ENCODE peak calls at places on chromosomes 11 and 22, in eight cellular contexts. One of them, this sample, is unnamed.

GRCh38 chr11:35802221-35802620 is 139.6 kb downstream of the TRIM44 start:
- DNase-seq in astrocyte of the spinal cord: no peak
- DNase-seq in activated CD4-positive, alpha-beta T cell treated with anti-CD3 and anti-CD28 coated beads, Interleukin-2, amount 50 U/mL, for 48 hours: no peak
- DNase-seq in HT-29: no peak
- DNase-seq in body of pancreas: no peak
- DNase-seq in NCI-H2107: no peak
- DNase-seq in stimulated activated CD4-positive, alpha-beta T cell treated with anti-CD3 and anti-CD28 coated beads, Interleukin-1b, Interleukin-23, amount 100 ng/mL, for 24 hours: no peak
- DNase-seq in caudate nucleus: no peak
- DNase-seq in this sample: no peak

GRCh38 chr11:45771194-45771941 is 33.6 kb upstream of the SLC35C1 start:
- DNase-seq in body of pancreas: peak
- DNase-seq in stimulated activated CD4-positive, alpha-beta T cell treated with anti-CD3 and anti-CD28 coated beads, Interleukin-1b, Interleukin-23, amount 100 ng/mL, for 24 hours: peak
- DNase-seq in NCI-H2107: no peak
- DNase-seq in activated CD4-positive, alpha-beta T cell treated with anti-CD3 and anti-CD28 coated beads, Interleukin-2, amount 50 U/mL, for 48 hours: peak
- DNase-seq in HT-29: peak
- DNase-seq in caudate nucleus: peak
- DNase-seq in astrocyte of the spinal cord: peak
- DNase-seq in this sample: peak

GRCh38 chr22:48478529-48479265 is 1349.0 kb downstream of the BRD1 start:
- DNase-seq in stimulated activated CD4-positive, alpha-beta T cell treated with anti-CD3 and anti-CD28 coated beads, Interleukin-1b, Interleukin-23, amount 100 ng/mL, for 24 hours: no peak
- DNase-seq in astrocyte of the spinal cord: no peak
- DNase-seq in body of pancreas: no peak
- DNase-seq in activated CD4-positive, alpha-beta T cell treated with anti-CD3 and anti-CD28 coated beads, Interleukin-2, amount 50 U/mL, for 48 hours: no peak
- DNase-seq in NCI-H2107: no peak
- DNase-seq in caudate nucleus: no peak
- DNase-seq in HT-29: no peak
- DNase-seq in this sample: no peak

GRCh38 chr11:122234257-122234656 is 118.2 kb upstream of the BLID start:
- DNase-seq in HT-29: no peak
- DNase-seq in body of pancreas: no peak
- DNase-seq in astrocyte of the spinal cord: no peak
- DNase-seq in activated CD4-positive, alpha-beta T cell treated with anti-CD3 and anti-CD28 coated beads, Interleukin-2, amount 50 U/mL, for 48 hours: no peak
- DNase-seq in caudate nucleus: peak
- DNase-seq in stimulated activated CD4-positive, alpha-beta T cell treated with anti-CD3 and anti-CD28 coated beads, Interleukin-1b, Interleukin-23, amount 100 ng/mL, for 24 hours: no peak
- DNase-seq in NCI-H2107: no peak
- DNase-seq in this sample: no peak

GRCh38 chr11:418343-419247 is 3.8 kb upstream of the SIGIRR start:
- DNase-seq in astrocyte of the spinal cord: no peak
- DNase-seq in NCI-H2107: no peak
- DNase-seq in stimulated activated CD4-positive, alpha-beta T cell treated with anti-CD3 and anti-CD28 coated beads, Interleukin-1b, Interleukin-23, amount 100 ng/mL, for 24 hours: no peak
- DNase-seq in caudate nucleus: no peak
- DNase-seq in HT-29: peak
- DNase-seq in activated CD4-positive, alpha-beta T cell treated with anti-CD3 and anti-CD28 coated beads, Interleukin-2, amount 50 U/mL, for 48 hours: no peak
- DNase-seq in body of pancreas: peak
- DNase-seq in this sample: no peak

GRCh38 chr11:131223198-131223975 is 147.0 kb upstream of the NTM start:
- DNase-seq in HT-29: no peak
- DNase-seq in stimulated activated CD4-positive, alpha-beta T cell treated with anti-CD3 and anti-CD28 coated beads, Interleukin-1b, Interleukin-23, amount 100 ng/mL, for 24 hours: no peak
- DNase-seq in activated CD4-positive, alpha-beta T cell treated with anti-CD3 and anti-CD28 coated beads, Interleukin-2, amount 50 U/mL, for 48 hours: no peak
- DNase-seq in astrocyte of the spinal cord: no peak
- DNase-seq in caudate nucleus: no peak
- DNase-seq in NCI-H2107: no peak
- DNase-seq in body of pancreas: no peak
- DNase-seq in this sample: no peak

GRCh38 chr22:33210129-33210784 is 152.1 kb upstream of the SYN3 start:
- DNase-seq in astrocyte of the spinal cord: peak
- DNase-seq in stimulated activated CD4-positive, alpha-beta T cell treated with anti-CD3 and anti-CD28 coated beads, Interleukin-1b, Interleukin-23, amount 100 ng/mL, for 24 hours: peak
- DNase-seq in activated CD4-positive, alpha-beta T cell treated with anti-CD3 and anti-CD28 coated beads, Interleukin-2, amount 50 U/mL, for 48 hours: peak
- DNase-seq in HT-29: peak
- DNase-seq in body of pancreas: peak
- DNase-seq in caudate nucleus: peak
- DNase-seq in NCI-H2107: no peak
- DNase-seq in this sample: peak

GRCh38 chr11:35418282-35418846 is 994 bp downstream of the SLC1A2 start:
- DNase-seq in stimulated activated CD4-positive, alpha-beta T cell treated with anti-CD3 and anti-CD28 coated beads, Interleukin-1b, Interleukin-23, amount 100 ng/mL, for 24 hours: no peak
- DNase-seq in astrocyte of the spinal cord: no peak
- DNase-seq in caudate nucleus: no peak
- DNase-seq in HT-29: no peak
- DNase-seq in NCI-H2107: no peak
- DNase-seq in body of pancreas: peak
- DNase-seq in activated CD4-positive, alpha-beta T cell treated with anti-CD3 and anti-CD28 coated beads, Interleukin-2, amount 50 U/mL, for 48 hours: peak
- DNase-seq in this sample: no peak

GRCh38 chr11:44434191-44434590 is 124.3 kb upstream of the ALX4 start:
- DNase-seq in NCI-H2107: no peak
- DNase-seq in body of pancreas: no peak
- DNase-seq in activated CD4-positive, alpha-beta T cell treated with anti-CD3 and anti-CD28 coated beads, Interleukin-2, amount 50 U/mL, for 48 hours: no peak
- DNase-seq in astrocyte of the spinal cord: no peak
- DNase-seq in stimulated activated CD4-positive, alpha-beta T cell treated with anti-CD3 and anti-CD28 coated beads, Interleukin-1b, Interleukin-23, amount 100 ng/mL, for 24 hours: no peak
- DNase-seq in caudate nucleus: no peak
- DNase-seq in HT-29: no peak
- DNase-seq in this sample: no peak

GRCh38 chr11:8192896-8193209 is 24.0 kb upstream of the RIC3 start:
- DNase-seq in astrocyte of the spinal cord: no peak
- DNase-seq in stimulated activated CD4-positive, alpha-beta T cell treated with anti-CD3 and anti-CD28 coated beads, Interleukin-1b, Interleukin-23, amount 100 ng/mL, for 24 hours: no peak
- DNase-seq in activated CD4-positive, alpha-beta T cell treated with anti-CD3 and anti-CD28 coated beads, Interleukin-2, amount 50 U/mL, for 48 hours: no peak
- DNase-seq in body of pancreas: no peak
- DNase-seq in caudate nucleus: no peak
- DNase-seq in HT-29: no peak
- DNase-seq in NCI-H2107: no peak
- DNase-seq in this sample: no peak

GRCh38 chr11:97610000-97610399 is 1220.2 kb downstream of the JRKL start:
- DNase-seq in body of pancreas: no peak
- DNase-seq in NCI-H2107: no peak
- DNase-seq in HT-29: peak
- DNase-seq in activated CD4-positive, alpha-beta T cell treated with anti-CD3 and anti-CD28 coated beads, Interleukin-2, amount 50 U/mL, for 48 hours: no peak
- DNase-seq in astrocyte of the spinal cord: no peak
- DNase-seq in caudate nucleus: no peak
- DNase-seq in stimulated activated CD4-positive, alpha-beta T cell treated with anti-CD3 and anti-CD28 coated beads, Interleukin-1b, Interleukin-23, amount 100 ng/mL, for 24 hours: no peak
- DNase-seq in this sample: no peak

GRCh38 chr22:35524966-35525686 is 15.5 kb upstream of the RASD2 start:
- DNase-seq in stimulated activated CD4-positive, alpha-beta T cell treated with anti-CD3 and anti-CD28 coated beads, Interleukin-1b, Interleukin-23, amount 100 ng/mL, for 24 hours: no peak
- DNase-seq in NCI-H2107: peak
- DNase-seq in body of pancreas: peak
- DNase-seq in HT-29: no peak
- DNase-seq in activated CD4-positive, alpha-beta T cell treated with anti-CD3 and anti-CD28 coated beads, Interleukin-2, amount 50 U/mL, for 48 hours: no peak
- DNase-seq in astrocyte of the spinal cord: no peak
- DNase-seq in caudate nucleus: no peak
- DNase-seq in this sample: no peak

GRCh38 chr11:86274503-86274902 is 27.5 kb upstream of the HIKESHI start:
- DNase-seq in astrocyte of the spinal cord: no peak
- DNase-seq in stimulated activated CD4-positive, alpha-beta T cell treated with anti-CD3 and anti-CD28 coated beads, Interleukin-1b, Interleukin-23, amount 100 ng/mL, for 24 hours: no peak
- DNase-seq in HT-29: peak
- DNase-seq in activated CD4-positive, alpha-beta T cell treated with anti-CD3 and anti-CD28 coated beads, Interleukin-2, amount 50 U/mL, for 48 hours: no peak
- DNase-seq in caudate nucleus: no peak
- DNase-seq in body of pancreas: no peak
- DNase-seq in NCI-H2107: no peak
- DNase-seq in this sample: no peak

GRCh38 chr22:31489632-31490495 is at the start of gene EIF4ENIF1:
- DNase-seq in body of pancreas: peak
- DNase-seq in activated CD4-positive, alpha-beta T cell treated with anti-CD3 and anti-CD28 coated beads, Interleukin-2, amount 50 U/mL, for 48 hours: peak
- DNase-seq in stimulated activated CD4-positive, alpha-beta T cell treated with anti-CD3 and anti-CD28 coated beads, Interleukin-1b, Interleukin-23, amount 100 ng/mL, for 24 hours: peak
- DNase-seq in NCI-H2107: peak
- DNase-seq in caudate nucleus: peak
- DNase-seq in astrocyte of the spinal cord: peak
- DNase-seq in HT-29: peak
- DNase-seq in this sample: peak

GRCh38 chr11:11502303-11502828 is 119.4 kb downstream of the GALNT18 start:
- DNase-seq in astrocyte of the spinal cord: no peak
- DNase-seq in NCI-H2107: no peak
- DNase-seq in activated CD4-positive, alpha-beta T cell treated with anti-CD3 and anti-CD28 coated beads, Interleukin-2, amount 50 U/mL, for 48 hours: no peak
- DNase-seq in body of pancreas: no peak
- DNase-seq in caudate nucleus: no peak
- DNase-seq in stimulated activated CD4-positive, alpha-beta T cell treated with anti-CD3 and anti-CD28 coated beads, Interleukin-1b, Interleukin-23, amount 100 ng/mL, for 24 hours: no peak
- DNase-seq in HT-29: no peak
- DNase-seq in this sample: no peak

GRCh38 chr11:69888671-69889076 is 69.5 kb upstream of the FGF3 start:
- DNase-seq in caudate nucleus: peak
- DNase-seq in HT-29: peak
- DNase-seq in activated CD4-positive, alpha-beta T cell treated with anti-CD3 and anti-CD28 coated beads, Interleukin-2, amount 50 U/mL, for 48 hours: peak
- DNase-seq in stimulated activated CD4-positive, alpha-beta T cell treated with anti-CD3 and anti-CD28 coated beads, Interleukin-1b, Interleukin-23, amount 100 ng/mL, for 24 hours: peak
- DNase-seq in body of pancreas: peak
- DNase-seq in NCI-H2107: peak
- DNase-seq in astrocyte of the spinal cord: peak
- DNase-seq in this sample: peak

GRCh38 chr11:65353900-65354264 is 669 bp upstream of the TIGD3 start:
- DNase-seq in body of pancreas: no peak
- DNase-seq in caudate nucleus: no peak
- DNase-seq in activated CD4-positive, alpha-beta T cell treated with anti-CD3 and anti-CD28 coated beads, Interleukin-2, amount 50 U/mL, for 48 hours: no peak
- DNase-seq in astrocyte of the spinal cord: no peak
- DNase-seq in HT-29: no peak
- DNase-seq in NCI-H2107: no peak
- DNase-seq in stimulated activated CD4-positive, alpha-beta T cell treated with anti-CD3 and anti-CD28 coated beads, Interleukin-1b, Interleukin-23, amount 100 ng/mL, for 24 hours: no peak
- DNase-seq in this sample: no peak

GRCh38 chr11:69397732-69398131 is 83.7 kb upstream of the LINC01488 start:
- DNase-seq in caudate nucleus: no peak
- DNase-seq in stimulated activated CD4-positive, alpha-beta T cell treated with anti-CD3 and anti-CD28 coated beads, Interleukin-1b, Interleukin-23, amount 100 ng/mL, for 24 hours: no peak
- DNase-seq in activated CD4-positive, alpha-beta T cell treated with anti-CD3 and anti-CD28 coated beads, Interleukin-2, amount 50 U/mL, for 48 hours: no peak
- DNase-seq in astrocyte of the spinal cord: no peak
- DNase-seq in body of pancreas: no peak
- DNase-seq in NCI-H2107: no peak
- DNase-seq in HT-29: no peak
- DNase-seq in this sample: no peak

GRCh38 chr11:121661796-121662508 is 209.2 kb upstream of the SORL1-AS1 start:
- DNase-seq in HT-29: no peak
- DNase-seq in activated CD4-positive, alpha-beta T cell treated with anti-CD3 and anti-CD28 coated beads, Interleukin-2, amount 50 U/mL, for 48 hours: no peak
- DNase-seq in NCI-H2107: no peak
- DNase-seq in caudate nucleus: no peak
- DNase-seq in stimulated activated CD4-positive, alpha-beta T cell treated with anti-CD3 and anti-CD28 coated beads, Interleukin-1b, Interleukin-23, amount 100 ng/mL, for 24 hours: no peak
- DNase-seq in body of pancreas: no peak
- DNase-seq in astrocyte of the spinal cord: peak
- DNase-seq in this sample: peak

GRCh38 chr11:14424096-14424495 is 65.1 kb upstream of the RRAS2 start:
- DNase-seq in activated CD4-positive, alpha-beta T cell treated with anti-CD3 and anti-CD28 coated beads, Interleukin-2, amount 50 U/mL, for 48 hours: no peak
- DNase-seq in astrocyte of the spinal cord: peak
- DNase-seq in NCI-H2107: no peak
- DNase-seq in body of pancreas: no peak
- DNase-seq in HT-29: no peak
- DNase-seq in stimulated activated CD4-positive, alpha-beta T cell treated with anti-CD3 and anti-CD28 coated beads, Interleukin-1b, Interleukin-23, amount 100 ng/mL, for 24 hours: no peak
- DNase-seq in caudate nucleus: no peak
- DNase-seq in this sample: peak

GRCh38 chr11:19241260-19242183 is 777 bp upstream of the E2F8 start:
- DNase-seq in stimulated activated CD4-positive, alpha-beta T cell treated with anti-CD3 and anti-CD28 coated beads, Interleukin-1b, Interleukin-23, amount 100 ng/mL, for 24 hours: peak
- DNase-seq in NCI-H2107: no peak
- DNase-seq in HT-29: peak
- DNase-seq in astrocyte of the spinal cord: peak
- DNase-seq in body of pancreas: peak
- DNase-seq in activated CD4-positive, alpha-beta T cell treated with anti-CD3 and anti-CD28 coated beads, Interleukin-2, amount 50 U/mL, for 48 hours: peak
- DNase-seq in caudate nucleus: no peak
- DNase-seq in this sample: no peak

GRCh38 chr11:16632295-16633200 is 105.9 kb upstream of the C11orf58 start:
- DNase-seq in HT-29: peak
- DNase-seq in activated CD4-positive, alpha-beta T cell treated with anti-CD3 and anti-CD28 coated beads, Interleukin-2, amount 50 U/mL, for 48 hours: no peak
- DNase-seq in caudate nucleus: no peak
- DNase-seq in body of pancreas: no peak
- DNase-seq in NCI-H2107: no peak
- DNase-seq in stimulated activated CD4-positive, alpha-beta T cell treated with anti-CD3 and anti-CD28 coated beads, Interleukin-1b, Interleukin-23, amount 100 ng/mL, for 24 hours: no peak
- DNase-seq in astrocyte of the spinal cord: peak
- DNase-seq in this sample: peak

GRCh38 chr11:125591659-125592304 is 870 bp upstream of the STT3A start:
- DNase-seq in activated CD4-positive, alpha-beta T cell treated with anti-CD3 and anti-CD28 coated beads, Interleukin-2, amount 50 U/mL, for 48 hours: peak
- DNase-seq in caudate nucleus: peak
- DNase-seq in HT-29: no peak
- DNase-seq in stimulated activated CD4-positive, alpha-beta T cell treated with anti-CD3 and anti-CD28 coated beads, Interleukin-1b, Interleukin-23, amount 100 ng/mL, for 24 hours: peak
- DNase-seq in NCI-H2107: no peak
- DNase-seq in astrocyte of the spinal cord: peak
- DNase-seq in body of pancreas: peak
- DNase-seq in this sample: peak

GRCh38 chr22:17489101-17489500 is 74.2 kb upstream of the SLC25A18 start:
- DNase-seq in stimulated activated CD4-positive, alpha-beta T cell treated with anti-CD3 and anti-CD28 coated beads, Interleukin-1b, Interleukin-23, amount 100 ng/mL, for 24 hours: no peak
- DNase-seq in NCI-H2107: no peak
- DNase-seq in activated CD4-positive, alpha-beta T cell treated with anti-CD3 and anti-CD28 coated beads, Interleukin-2, amount 50 U/mL, for 48 hours: no peak
- DNase-seq in astrocyte of the spinal cord: no peak
- DNase-seq in body of pancreas: no peak
- DNase-seq in HT-29: no peak
- DNase-seq in caudate nucleus: no peak
- DNase-seq in this sample: no peak

GRCh38 chr11:14500181-14500651 is 605 bp upstream of the COPB1 start:
- DNase-seq in stimulated activated CD4-positive, alpha-beta T cell treated with anti-CD3 and anti-CD28 coated beads, Interleukin-1b, Interleukin-23, amount 100 ng/mL, for 24 hours: no peak
- DNase-seq in HT-29: peak
- DNase-seq in body of pancreas: peak
- DNase-seq in NCI-H2107: no peak
- DNase-seq in activated CD4-positive, alpha-beta T cell treated with anti-CD3 and anti-CD28 coated beads, Interleukin-2, amount 50 U/mL, for 48 hours: peak
- DNase-seq in caudate nucleus: peak
- DNase-seq in astrocyte of the spinal cord: peak
- DNase-seq in this sample: peak

GRCh38 chr22:50611341-50612060 is 10.9 kb downstream of the MAPK8IP2 start:
- DNase-seq in HT-29: no peak
- DNase-seq in stimulated activated CD4-positive, alpha-beta T cell treated with anti-CD3 and anti-CD28 coated beads, Interleukin-1b, Interleukin-23, amount 100 ng/mL, for 24 hours: no peak
- DNase-seq in caudate nucleus: no peak
- DNase-seq in activated CD4-positive, alpha-beta T cell treated with anti-CD3 and anti-CD28 coated beads, Interleukin-2, amount 50 U/mL, for 48 hours: no peak
- DNase-seq in body of pancreas: no peak
- DNase-seq in astrocyte of the spinal cord: no peak
- DNase-seq in NCI-H2107: no peak
- DNase-seq in this sample: no peak

GRCh38 chr11:46347637-46348311 is 511 bp downstream of the DGKZ start:
- DNase-seq in activated CD4-positive, alpha-beta T cell treated with anti-CD3 and anti-CD28 coated beads, Interleukin-2, amount 50 U/mL, for 48 hours: peak
- DNase-seq in stimulated activated CD4-positive, alpha-beta T cell treated with anti-CD3 and anti-CD28 coated beads, Interleukin-1b, Interleukin-23, amount 100 ng/mL, for 24 hours: no peak
- DNase-seq in HT-29: peak
- DNase-seq in caudate nucleus: no peak
- DNase-seq in astrocyte of the spinal cord: no peak
- DNase-seq in body of pancreas: peak
- DNase-seq in NCI-H2107: no peak
- DNase-seq in this sample: no peak

GRCh38 chr11:117851852-117852251 is 24.6 kb downstream of the FXYD6 start:
- DNase-seq in body of pancreas: no peak
- DNase-seq in caudate nucleus: no peak
- DNase-seq in NCI-H2107: no peak
- DNase-seq in stimulated activated CD4-positive, alpha-beta T cell treated with anti-CD3 and anti-CD28 coated beads, Interleukin-1b, Interleukin-23, amount 100 ng/mL, for 24 hours: no peak
- DNase-seq in HT-29: no peak
- DNase-seq in astrocyte of the spinal cord: peak
- DNase-seq in activated CD4-positive, alpha-beta T cell treated with anti-CD3 and anti-CD28 coated beads, Interleukin-2, amount 50 U/mL, for 48 hours: no peak
- DNase-seq in this sample: no peak

GRCh38 chr22:36373258-36373579 is 14.5 kb downstream of the MYH9 start:
- DNase-seq in astrocyte of the spinal cord: no peak
- DNase-seq in HT-29: peak
- DNase-seq in NCI-H2107: no peak
- DNase-seq in stimulated activated CD4-positive, alpha-beta T cell treated with anti-CD3 and anti-CD28 coated beads, Interleukin-1b, Interleukin-23, amount 100 ng/mL, for 24 hours: no peak
- DNase-seq in body of pancreas: peak
- DNase-seq in caudate nucleus: no peak
- DNase-seq in activated CD4-positive, alpha-beta T cell treated with anti-CD3 and anti-CD28 coated beads, Interleukin-2, amount 50 U/mL, for 48 hours: no peak
- DNase-seq in this sample: no peak

GRCh38 chr11:119144825-119145476 is 3.9 kb upstream of the ABCG4 start:
- DNase-seq in activated CD4-positive, alpha-beta T cell treated with anti-CD3 and anti-CD28 coated beads, Interleukin-2, amount 50 U/mL, for 48 hours: peak
- DNase-seq in astrocyte of the spinal cord: peak
- DNase-seq in caudate nucleus: no peak
- DNase-seq in NCI-H2107: no peak
- DNase-seq in HT-29: peak
- DNase-seq in stimulated activated CD4-positive, alpha-beta T cell treated with anti-CD3 and anti-CD28 coated beads, Interleukin-1b, Interleukin-23, amount 100 ng/mL, for 24 hours: no peak
- DNase-seq in body of pancreas: peak
- DNase-seq in this sample: peak

GRCh38 chr22:46775364-46775758 is 12.9 kb downstream of the TBC1D22A start:
- DNase-seq in stimulated activated CD4-positive, alpha-beta T cell treated with anti-CD3 and anti-CD28 coated beads, Interleukin-1b, Interleukin-23, amount 100 ng/mL, for 24 hours: no peak
- DNase-seq in HT-29: peak
- DNase-seq in astrocyte of the spinal cord: no peak
- DNase-seq in activated CD4-positive, alpha-beta T cell treated with anti-CD3 and anti-CD28 coated beads, Interleukin-2, amount 50 U/mL, for 48 hours: no peak
- DNase-seq in NCI-H2107: no peak
- DNase-seq in body of pancreas: no peak
- DNase-seq in caudate nucleus: no peak
- DNase-seq in this sample: no peak

GRCh38 chr22:30205281-30206115 is 41.1 kb downstream of the LIF start:
- DNase-seq in caudate nucleus: no peak
- DNase-seq in stimulated activated CD4-positive, alpha-beta T cell treated with anti-CD3 and anti-CD28 coated beads, Interleukin-1b, Interleukin-23, amount 100 ng/mL, for 24 hours: no peak
- DNase-seq in body of pancreas: peak
- DNase-seq in NCI-H2107: no peak
- DNase-seq in astrocyte of the spinal cord: peak
- DNase-seq in activated CD4-positive, alpha-beta T cell treated with anti-CD3 and anti-CD28 coated beads, Interleukin-2, amount 50 U/mL, for 48 hours: no peak
- DNase-seq in HT-29: no peak
- DNase-seq in this sample: peak

GRCh38 chr11:122696662-122697061 is 41.1 kb downstream of the UBASH3B start:
- DNase-seq in astrocyte of the spinal cord: no peak
- DNase-seq in stimulated activated CD4-positive, alpha-beta T cell treated with anti-CD3 and anti-CD28 coated beads, Interleukin-1b, Interleukin-23, amount 100 ng/mL, for 24 hours: peak
- DNase-seq in activated CD4-positive, alpha-beta T cell treated with anti-CD3 and anti-CD28 coated beads, Interleukin-2, amount 50 U/mL, for 48 hours: peak
- DNase-seq in NCI-H2107: no peak
- DNase-seq in caudate nucleus: no peak
- DNase-seq in HT-29: peak
- DNase-seq in body of pancreas: no peak
- DNase-seq in this sample: no peak

GRCh38 chr11:35111171-35112055 is 27.6 kb upstream of the CD44 start:
- DNase-seq in astrocyte of the spinal cord: peak
- DNase-seq in body of pancreas: peak
- DNase-seq in caudate nucleus: no peak
- DNase-seq in HT-29: peak
- DNase-seq in activated CD4-positive, alpha-beta T cell treated with anti-CD3 and anti-CD28 coated beads, Interleukin-2, amount 50 U/mL, for 48 hours: no peak
- DNase-seq in stimulated activated CD4-positive, alpha-beta T cell treated with anti-CD3 and anti-CD28 coated beads, Interleukin-1b, Interleukin-23, amount 100 ng/mL, for 24 hours: no peak
- DNase-seq in NCI-H2107: no peak
- DNase-seq in this sample: peak